ENCODE peak calls at places on chromosomes 6 and 20, in five cellular contexts. H, R, C, K and I are unnamed samples.

GRCh38 chr6:7881765-7882500 is 28.7 kb downstream of the TXNDC5 start:
- DNase-seq in H (no peak), C (no peak), K (peak; percentile 72), R (no peak), I (no peak)

GRCh38 chr6:106102034-106102433 is 15.9 kb downstream of the PRDM1 start:
- DNase-seq in H (no peak), R (no peak), C (no peak), K (no peak), I (no peak)

GRCh38 chr6:111799576-111800467 is 73.4 kb downstream of the FYN start:
- DNase-seq in C (no peak), K (no peak), H (no peak), R (no peak), I (no peak)

GRCh38 chr6:169956580-169956979 is 205.2 kb downstream of the ERMARD start:
- DNase-seq in H (no peak), K (no peak), R (no peak), C (no peak), I (peak; percentile 45)

GRCh38 chr20:43541214-43541613 is 17.6 kb upstream of the SGK2 start:
- DNase-seq in R (no peak), K (no peak), C (no peak), H (no peak), I (no peak)

GRCh38 chr6:87484491-87484890 is 11.7 kb downstream of the SLC35A1 start:
- DNase-seq in C (no peak), H (no peak), K (no peak), R (no peak), I (no peak)

GRCh38 chr20:1130058-1130694 is 11.8 kb downstream of the PSMF1 start:
- DNase-seq in H (no peak), K (no peak), C (no peak), R (no peak), I (no peak)

GRCh38 chr6:87430499-87430898 is 22.7 kb downstream of the CFAP206 start:
- DNase-seq in K (no peak), R (no peak), C (no peak), H (no peak), I (no peak)

GRCh38 chr6:16403831-16404230 is 165.4 kb downstream of the GMPR start:
- DNase-seq in C (no peak), K (no peak), R (no peak), H (no peak), I (no peak)

GRCh38 chr6:64041373-64041772 is 405.8 kb downstream of the PHF3 start:
- DNase-seq in K (no peak), R (no peak), C (no peak), H (no peak), I (no peak)

GRCh38 chr6:76984572-76984971 is 478.7 kb downstream of the HTR1B start:
- DNase-seq in R (no peak), C (no peak), K (peak; percentile 8), H (no peak), I (no peak)

GRCh38 chr20:48791014-48791413 is 36.8 kb downstream of the PREX1 start:
- DNase-seq in R (no peak), C (no peak), H (no peak), K (peak; percentile 48), I (no peak)

GRCh38 chr6:64774881-64775280 is 932.1 kb downstream of the EYS start:
- DNase-seq in C (no peak), K (no peak), H (no peak), R (no peak), I (no peak)

GRCh38 chr6:31395832-31396231 is 7.6 kb upstream of the MICA start:
- DNase-seq in C (no peak), R (no peak), H (no peak), K (no peak), I (no peak)

GRCh38 chr6:15409301-15410125 is 163.6 kb downstream of the JARID2 start:
- DNase-seq in H (no peak), C (no peak), R (peak; percentile 85), K (no peak), I (no peak)

GRCh38 chr6:105850636-105851035 is 235.5 kb upstream of the PRDM1 start:
- DNase-seq in C (no peak), R (no peak), K (no peak), H (no peak), I (no peak)

GRCh38 chr6:160032538-160032937 is 63.7 kb downstream of the IGF2R start:
- DNase-seq in R (no peak), H (no peak), K (no peak), C (no peak), I (no peak)
- H3K4me1 ChIP-seq in R (no peaks in the 10 kb centered on the region), H (no peaks in the 10 kb centered on the region), K (no peaks in the 10 kb centered on the region), C (no peaks in the 10 kb centered on the region), I (no peaks in the 10 kb centered on the region)

DNA sequence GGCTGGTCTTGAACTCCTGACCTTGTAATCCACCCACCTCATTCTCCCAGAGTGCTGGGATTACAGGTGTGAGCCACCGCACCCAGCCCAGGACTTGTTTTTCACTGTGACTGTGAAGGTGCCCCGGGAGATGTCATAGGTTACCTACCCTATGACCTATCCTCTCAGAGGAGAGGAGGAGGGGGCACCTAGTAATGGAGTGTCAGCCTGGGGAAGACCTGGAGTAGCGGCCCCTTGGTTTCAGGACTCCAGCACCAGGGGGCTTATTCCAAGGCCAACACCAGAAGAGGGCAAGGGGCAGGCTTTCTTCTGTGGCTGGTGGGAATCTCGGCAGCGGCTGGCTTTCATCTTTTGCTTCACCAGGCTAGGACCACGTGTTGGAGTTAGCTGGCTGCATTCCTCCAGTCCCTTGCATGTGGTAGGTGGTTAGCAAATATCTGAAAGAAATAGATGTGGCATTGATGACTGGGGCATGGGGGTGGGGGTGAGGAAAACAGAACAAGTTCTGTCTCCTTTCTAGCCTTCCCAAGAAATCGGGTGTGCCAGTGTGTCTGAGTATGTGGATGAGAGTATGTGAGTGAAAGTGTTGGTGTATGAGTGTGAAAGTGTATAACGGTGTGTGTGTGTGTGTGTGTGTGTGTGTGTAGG is 7.9 kb upstream of the ITPR3 start:
- DNase-seq in R (no peak), C (no peak), K (no peak), H (no peak), I (no peak)
- H3K4me1 ChIP-seq in R (peaks cover 13% of the 10 kb centered on the region), C (no peaks in the 10 kb centered on the region), K (peaks cover 20% of the 10 kb centered on the region), H (peaks cover 28% of the 10 kb centered on the region), I (peaks cover 7% of the 10 kb centered on the region)

GRCh38 chr20:3402453-3402852 is 5.0 kb downstream of the DNAAF9 start:
- DNase-seq in K (no peak), C (no peak), H (no peak), R (no peak), I (no peak)
- H3K4me1 ChIP-seq in K (peaks cover 21% of the 10 kb centered on the region), C (peaks cover 7% of the 10 kb centered on the region), H (no peaks in the 10 kb centered on the region), R (peaks cover 20% of the 10 kb centered on the region), I (peaks cover 6% of the 10 kb centered on the region)

DNA sequence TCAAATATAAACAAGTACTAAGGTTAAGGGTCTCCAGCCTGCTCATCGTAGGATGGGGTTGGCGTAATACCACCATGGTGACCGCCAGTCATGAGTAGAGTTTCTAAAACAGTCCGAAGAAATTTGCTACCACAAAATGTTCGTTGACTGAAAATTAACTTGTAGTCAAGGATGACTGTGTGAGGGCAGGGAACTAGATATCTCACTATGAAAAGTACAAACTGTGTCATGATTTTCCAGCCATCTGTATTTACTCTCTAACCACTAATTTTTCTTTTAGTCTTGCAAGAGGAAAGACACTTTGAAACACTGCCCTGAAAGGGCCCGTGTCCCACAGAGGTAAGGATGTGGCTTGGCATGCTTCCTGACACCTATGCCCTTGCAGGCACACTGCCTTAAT is 99.7 kb downstream of the IRF4 start:
- DNase-seq in H (no peak), K (no peak), C (peak; percentile 23), R (no peak), I (peak; percentile 50)
- H3K4me1 ChIP-seq in H (no peaks in the 10 kb centered on the region), K (no peaks in the 10 kb centered on the region), C (peaks cover 44% of the 10 kb centered on the region), R (no peaks in the 10 kb centered on the region), I (peaks cover 64% of the 10 kb centered on the region)

DNA sequence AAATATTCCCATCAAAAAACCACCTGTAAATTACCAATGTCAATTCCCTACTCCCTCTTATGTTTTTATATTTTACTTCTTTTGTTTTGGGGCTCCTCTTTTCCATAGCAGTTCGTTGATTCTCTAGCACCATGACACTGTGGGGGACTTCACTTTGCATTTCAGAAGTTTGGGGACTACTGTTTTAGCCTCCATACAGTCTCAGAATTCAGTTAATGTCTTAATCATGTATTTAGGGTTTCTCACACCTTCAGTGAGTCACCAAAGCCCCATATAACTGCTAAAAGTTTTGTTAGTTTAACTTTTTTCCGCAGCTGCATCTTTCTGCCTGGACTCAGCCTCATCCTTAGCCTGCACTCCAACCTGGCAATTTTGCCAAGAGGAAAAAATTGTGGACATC is 20.7 kb upstream of the AIG1 start:
- DNase-seq in C (no peak), H (no peak), K (no peak), R (no peak), I (no peak)
- H3K4me1 ChIP-seq in C (peaks cover 1% of the 10 kb centered on the region), H (no peaks in the 10 kb centered on the region), K (no peaks in the 10 kb centered on the region), R (no peaks in the 10 kb centered on the region), I (no peaks in the 10 kb centered on the region)

DNA sequence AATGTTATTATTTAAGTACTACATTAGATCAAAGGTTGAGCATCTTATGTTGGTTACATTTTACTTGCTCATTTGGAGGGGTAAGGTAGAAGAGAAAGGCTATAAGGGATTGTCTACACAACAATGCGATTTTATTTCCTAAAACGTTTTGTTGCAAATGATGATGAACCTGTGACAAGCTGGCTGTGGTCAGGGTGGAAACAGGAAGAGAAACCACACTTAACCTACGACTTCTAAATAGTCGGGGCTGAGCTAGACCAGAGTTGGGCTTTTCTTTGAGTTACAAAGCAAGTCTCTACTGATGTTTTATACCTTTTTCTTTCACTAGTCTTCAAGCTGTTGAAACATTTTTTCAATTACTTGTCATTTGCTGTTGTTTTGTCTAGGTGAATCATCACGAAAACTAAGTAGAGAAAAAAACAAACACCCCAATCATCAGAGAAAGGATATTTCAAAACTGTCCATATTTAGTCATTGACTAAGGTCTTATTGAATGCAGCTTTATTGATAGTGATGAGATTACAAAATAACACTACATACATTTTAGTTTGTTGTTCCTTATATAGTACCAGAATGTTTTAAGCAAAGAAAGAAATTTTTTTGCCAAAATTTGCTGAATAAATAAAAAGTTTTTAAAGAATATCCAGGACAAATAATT is 18.0 kb downstream of the KLHL31 start:
- DNase-seq in C (peak; percentile 1), K (no peak), R (no peak), H (no peak), I (no peak)
- H3K4me1 ChIP-seq in C (peaks cover 13% of the 10 kb centered on the region), K (peaks cover 5% of the 10 kb centered on the region), R (peaks cover 6% of the 10 kb centered on the region), H (no peaks in the 10 kb centered on the region), I (peaks cover 32% of the 10 kb centered on the region)

GRCh38 chr6:149060300-149060984 is 257.1 kb upstream of the TAB2 start:
- DNase-seq in K (peak; percentile 37), H (no peak), C (peak; percentile 54), R (no peak), I (no peak)

GRCh38 chr6:149062653-149063348 is 254.7 kb upstream of the TAB2 start:
- DNase-seq in C (no peak), H (no peak), K (no peak), R (no peak), I (no peak)

GRCh38 chr6:149060985-149061760 is 256.3 kb upstream of the TAB2 start:
- DNase-seq in R (no peak), K (peak; percentile 81), C (no peak), H (no peak), I (no peak)

GRCh38 chr6:149063443-149063842 is 254.1 kb upstream of the TAB2 start:
- DNase-seq in H (no peak), K (no peak), C (no peak), R (no peak), I (no peak)

GRCh38 chr6:149061933-149062332 is 255.6 kb upstream of the TAB2 start:
- DNase-seq in K (no peak), H (no peak), R (no peak), C (no peak), I (no peak)
- H3K4me1 ChIP-seq in K (peaks cover 10% of the 10 kb centered on the region), H (no peaks in the 10 kb centered on the region), R (peaks cover 5% of the 10 kb centered on the region), C (peaks cover 38% of the 10 kb centered on the region), I (peaks cover 39% of the 10 kb centered on the region)